ENCODE peak calls at places on chromosomes 12 and 14, in six cellular contexts. One of them, this sample, is unnamed.

GRCh38 chr12:67928621-67929369 is 60.5 kb upstream of the IFNG-AS1 start:
- DNase-seq in colonic mucosa: no peak
- DNase-seq in GM04504: no peak
- DNase-seq in globus pallidus: no peak
- DNase-seq in CD8-positive, alpha-beta memory T cell: no peak
- DNase-seq in tibial nerve: no peak
- DNase-seq in this sample: no peak

GRCh38 chr14:69695664-69696527 is 71.0 kb upstream of the SRSF5 start:
- DNase-seq in colonic mucosa: peak; percentile 76
- DNase-seq in GM04504: no peak
- DNase-seq in globus pallidus: no peak
- DNase-seq in CD8-positive, alpha-beta memory T cell: no peak
- DNase-seq in tibial nerve: no peak
- DNase-seq in this sample: no peak

GRCh38 chr12:92927055-92927435 is 2.0 kb downstream of the EEA1 start:
- DNase-seq in colonic mucosa: no peak
- DNase-seq in GM04504: peak; percentile 10
- DNase-seq in globus pallidus: peak; percentile 37
- DNase-seq in CD8-positive, alpha-beta memory T cell: no peak
- DNase-seq in tibial nerve: no peak
- DNase-seq in this sample: no peak

GRCh38 chr14:33568935-33569579 is 381.8 kb downstream of the EGLN3 start:
- DNase-seq in colonic mucosa: no peak
- DNase-seq in GM04504: no peak
- DNase-seq in globus pallidus: no peak
- DNase-seq in CD8-positive, alpha-beta memory T cell: no peak
- DNase-seq in tibial nerve: no peak
- DNase-seq in this sample: no peak

GRCh38 chr12:98656289-98657101 is 11.4 kb downstream of the APAF1 start:
- DNase-seq in colonic mucosa: no peak
- DNase-seq in GM04504: no peak
- DNase-seq in globus pallidus: no peak
- DNase-seq in CD8-positive, alpha-beta memory T cell: no peak
- DNase-seq in tibial nerve: no peak
- DNase-seq in this sample: no peak

GRCh38 chr12:121293603-121294002 is 2.9 kb downstream of the CAMKK2 start:
- DNase-seq in colonic mucosa: no peak
- DNase-seq in GM04504: no peak
- DNase-seq in globus pallidus: no peak
- DNase-seq in CD8-positive, alpha-beta memory T cell: no peak
- DNase-seq in tibial nerve: no peak
- DNase-seq in this sample: no peak

GRCh38 chr12:105899589-105899988 is 239.2 kb downstream of the NUAK1 start:
- DNase-seq in colonic mucosa: no peak
- DNase-seq in GM04504: no peak
- DNase-seq in globus pallidus: peak; percentile 13
- DNase-seq in CD8-positive, alpha-beta memory T cell: no peak
- DNase-seq in tibial nerve: no peak
- DNase-seq in this sample: no peak

GRCh38 chr14:52043690-52044089 is 25.2 kb downstream of the NID2 start:
- DNase-seq in colonic mucosa: peak; percentile 58
- DNase-seq in GM04504: no peak
- DNase-seq in globus pallidus: no peak
- DNase-seq in CD8-positive, alpha-beta memory T cell: peak; percentile 23
- DNase-seq in tibial nerve: no peak
- DNase-seq in this sample: no peak

GRCh38 chr12:20174776-20175175 is 193.6 kb upstream of the PDE3A start:
- DNase-seq in colonic mucosa: no peak
- DNase-seq in GM04504: no peak
- DNase-seq in globus pallidus: no peak
- DNase-seq in CD8-positive, alpha-beta memory T cell: no peak
- DNase-seq in tibial nerve: no peak
- DNase-seq in this sample: no peak

GRCh38 chr12:6363330-6364036 is 11.9 kb downstream of the SCNN1A start:
- DNase-seq in colonic mucosa: peak; percentile 88
- DNase-seq in GM04504: no peak
- DNase-seq in globus pallidus: no peak
- DNase-seq in CD8-positive, alpha-beta memory T cell: peak; percentile 58
- DNase-seq in tibial nerve: peak; percentile 65
- DNase-seq in this sample: peak; percentile 89